ENCODE peak calls at places on chromosomes 16 and 17, in seven cellular contexts. One of them, this sample, is unnamed. For H3K36me3 and H3K27me3, the result is how much of the 10 kb centered on the place peaks cover.

GRCh38 chr17:18246880-18247612 is 11.5 kb downstream of the FLII start:
- DNase-seq in endothelial cell of umbilical vein: peak
- DNase-seq in naive thymus-derived CD4-positive, alpha-beta T cell: no peak
- DNase-seq in H7: peak
- DNase-seq in stomach: peak
- DNase-seq in keratinocyte: no peak
- DNase-seq in ascending aorta: no peak
- DNase-seq in this sample: peak

GRCh38 chr16:11632455-11632921 is 35.8 kb upstream of the SNN start:
- DNase-seq in endothelial cell of umbilical vein: peak
- DNase-seq in naive thymus-derived CD4-positive, alpha-beta T cell: no peak
- DNase-seq in H7: peak
- DNase-seq in stomach: no peak
- DNase-seq in keratinocyte: no peak
- DNase-seq in ascending aorta: no peak
- DNase-seq in this sample: peak

GRCh38 chr17:46732754-46733398 is 85.6 kb downstream of the WNT3 start:
- DNase-seq in endothelial cell of umbilical vein: no peak
- DNase-seq in naive thymus-derived CD4-positive, alpha-beta T cell: no peak
- DNase-seq in H7: peak
- DNase-seq in stomach: no peak
- DNase-seq in keratinocyte: no peak
- DNase-seq in ascending aorta: no peak
- DNase-seq in this sample: no peak

GRCh38 chr16:9364721-9365693 is 273.6 kb downstream of the HAPSTR1 start:
- DNase-seq in endothelial cell of umbilical vein: no peak
- DNase-seq in naive thymus-derived CD4-positive, alpha-beta T cell: no peak
- DNase-seq in H7: no peak
- DNase-seq in stomach: no peak
- DNase-seq in keratinocyte: no peak
- DNase-seq in ascending aorta: peak
- DNase-seq in this sample: peak

GRCh38 chr17:48753794-48754499 is 25.4 kb upstream of the HOXB13 start:
- DNase-seq in endothelial cell of umbilical vein: no peak
- DNase-seq in naive thymus-derived CD4-positive, alpha-beta T cell: no peak
- DNase-seq in H7: no peak
- DNase-seq in stomach: no peak
- DNase-seq in keratinocyte: no peak
- DNase-seq in ascending aorta: no peak
- DNase-seq in this sample: no peak

GRCh38 chr16:85451646-85452363 is 161.3 kb upstream of the GSE1 start:
- DNase-seq in endothelial cell of umbilical vein: no peak
- DNase-seq in naive thymus-derived CD4-positive, alpha-beta T cell: no peak
- DNase-seq in H7: no peak
- DNase-seq in stomach: no peak
- DNase-seq in keratinocyte: no peak
- DNase-seq in ascending aorta: no peak
- DNase-seq in this sample: no peak

GRCh38 chr17:79976451-79976850 is 59.2 kb downstream of the TBC1D16 start:
- DNase-seq in endothelial cell of umbilical vein: no peak
- DNase-seq in naive thymus-derived CD4-positive, alpha-beta T cell: no peak
- DNase-seq in H7: no peak
- DNase-seq in stomach: no peak
- DNase-seq in keratinocyte: no peak
- DNase-seq in ascending aorta: no peak
- DNase-seq in this sample: no peak

GRCh38 chr16:23597003-23597756 is 1.1 kb upstream of the NDUFAB1 start:
- DNase-seq in endothelial cell of umbilical vein: peak
- DNase-seq in naive thymus-derived CD4-positive, alpha-beta T cell: peak
- DNase-seq in H7: peak
- DNase-seq in stomach: no peak
- DNase-seq in keratinocyte: no peak
- DNase-seq in ascending aorta: no peak
- DNase-seq in this sample: peak

GRCh38 chr17:63571632-63572310 is 21.5 kb downstream of the DCAF7 start:
- DNase-seq in endothelial cell of umbilical vein: peak
- DNase-seq in naive thymus-derived CD4-positive, alpha-beta T cell: no peak
- DNase-seq in H7: no peak
- DNase-seq in stomach: no peak
- DNase-seq in keratinocyte: peak
- DNase-seq in ascending aorta: no peak
- DNase-seq in this sample: no peak

GRCh38 chr17:82120148-82120547 is 22.1 kb upstream of the FASN start:
- DNase-seq in endothelial cell of umbilical vein: no peak
- DNase-seq in naive thymus-derived CD4-positive, alpha-beta T cell: peak
- DNase-seq in H7: peak
- DNase-seq in stomach: no peak
- DNase-seq in keratinocyte: no peak
- DNase-seq in ascending aorta: no peak
- DNase-seq in this sample: no peak

GRCh38 chr17:37476431-37477130 is 13.1 kb upstream of the DUSP14 start:
- DNase-seq in endothelial cell of umbilical vein: peak
- DNase-seq in naive thymus-derived CD4-positive, alpha-beta T cell: no peak
- DNase-seq in H7: no peak
- DNase-seq in stomach: no peak
- DNase-seq in keratinocyte: no peak
- DNase-seq in ascending aorta: no peak
- DNase-seq in this sample: peak

GRCh38 chr17:65857713-65858112 is 296.3 kb upstream of the AXIN2 start:
- DNase-seq in endothelial cell of umbilical vein: no peak
- DNase-seq in naive thymus-derived CD4-positive, alpha-beta T cell: no peak
- DNase-seq in H7: no peak
- DNase-seq in stomach: no peak
- DNase-seq in keratinocyte: no peak
- DNase-seq in ascending aorta: no peak
- DNase-seq in this sample: no peak

GRCh38 chr17:42655528-42655927 is 3.6 kb upstream of the TUBG2 start:
- DNase-seq in endothelial cell of umbilical vein: no peak
- DNase-seq in naive thymus-derived CD4-positive, alpha-beta T cell: no peak
- DNase-seq in H7: no peak
- DNase-seq in stomach: no peak
- DNase-seq in keratinocyte: no peak
- DNase-seq in ascending aorta: no peak
- DNase-seq in this sample: no peak

GRCh38 chr16:87685405-87685755 is 80.4 kb downstream of the KLHDC4 start:
- DNase-seq in endothelial cell of umbilical vein: no peak
- DNase-seq in naive thymus-derived CD4-positive, alpha-beta T cell: no peak
- DNase-seq in H7: no peak
- DNase-seq in stomach: no peak
- DNase-seq in keratinocyte: no peak
- DNase-seq in ascending aorta: no peak
- DNase-seq in this sample: no peak

GRCh38 chr16:57824880-57825279 is 22.6 kb upstream of the KIFC3 start:
- DNase-seq in endothelial cell of umbilical vein: no peak
- DNase-seq in naive thymus-derived CD4-positive, alpha-beta T cell: no peak
- DNase-seq in H7: no peak
- DNase-seq in stomach: no peak
- DNase-seq in keratinocyte: no peak
- DNase-seq in ascending aorta: no peak
- DNase-seq in this sample: peak

GRCh38 chr17:48513653-48514482 is 16.9 kb downstream of the HOXB1 start:
- DNase-seq in endothelial cell of umbilical vein: no peak
- DNase-seq in naive thymus-derived CD4-positive, alpha-beta T cell: no peak
- DNase-seq in H7: no peak
- DNase-seq in stomach: no peak
- DNase-seq in keratinocyte: no peak
- DNase-seq in ascending aorta: no peak
- DNase-seq in this sample: peak

GRCh38 chr16:30875881-30876791 is 17.7 kb downstream of the BCL7C start:
- DNase-seq in endothelial cell of umbilical vein: no peak
- DNase-seq in naive thymus-derived CD4-positive, alpha-beta T cell: peak
- DNase-seq in H7: peak
- DNase-seq in stomach: no peak
- DNase-seq in keratinocyte: no peak
- DNase-seq in ascending aorta: no peak
- DNase-seq in this sample: no peak

DNA sequence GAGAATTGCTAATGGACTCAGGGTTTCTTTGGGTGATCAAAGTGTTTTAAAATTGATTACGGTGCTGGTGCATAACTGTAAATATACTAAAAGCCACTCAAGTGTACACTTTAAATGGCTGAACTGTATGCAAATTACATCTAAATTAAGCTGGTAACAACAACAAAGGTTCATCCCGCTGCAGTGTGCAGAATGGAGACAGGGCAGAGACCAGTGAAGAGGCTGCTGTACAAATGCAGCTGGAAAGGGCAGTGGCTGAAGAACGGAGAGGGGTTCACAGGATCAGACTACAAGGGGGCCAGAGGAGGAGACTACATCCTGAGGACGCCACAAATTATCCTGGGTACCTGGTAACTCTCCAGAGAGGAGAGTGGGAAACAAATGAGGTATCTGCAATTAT is 9.0 kb upstream of the ITGAE start:
- DNase-seq in endothelial cell of umbilical vein: no peak
- DNase-seq in naive thymus-derived CD4-positive, alpha-beta T cell: no peak
- DNase-seq in H7: no peak
- DNase-seq in stomach: no peak
- DNase-seq in keratinocyte: no peak
- DNase-seq in ascending aorta: no peak
- DNase-seq in this sample: no peak
- H3K36me3 ChIP-seq in endothelial cell of umbilical vein: under half
- H3K36me3 ChIP-seq in naive thymus-derived CD4-positive, alpha-beta T cell: under half
- H3K36me3 ChIP-seq in H7: under half
- H3K36me3 ChIP-seq in stomach: half or more
- H3K36me3 ChIP-seq in keratinocyte: under half
- H3K36me3 ChIP-seq in ascending aorta: half or more
- H3K36me3 ChIP-seq in this sample: under half

DNA sequence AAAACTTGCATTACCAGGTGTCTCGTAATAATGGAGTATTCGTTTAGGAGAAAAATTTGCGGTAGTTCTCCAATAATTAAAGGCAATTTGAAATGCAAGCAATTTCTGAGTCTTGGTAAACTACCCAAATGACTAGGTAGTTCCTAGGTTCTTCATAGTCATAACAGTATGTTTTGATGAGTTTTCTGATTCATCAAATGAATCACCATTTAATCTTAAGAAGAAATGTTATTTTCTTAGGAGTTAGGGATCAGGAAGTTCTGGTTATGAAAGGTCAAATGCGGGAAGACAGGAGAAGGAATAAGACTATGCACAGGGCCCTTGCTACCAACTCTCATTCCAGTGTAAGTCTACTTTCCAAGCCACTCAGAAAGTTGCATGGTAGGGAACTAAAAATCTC is 221.5 kb upstream of the SOX9 start:
- DNase-seq in endothelial cell of umbilical vein: no peak
- DNase-seq in naive thymus-derived CD4-positive, alpha-beta T cell: no peak
- DNase-seq in H7: no peak
- DNase-seq in stomach: no peak
- DNase-seq in keratinocyte: no peak
- DNase-seq in ascending aorta: no peak
- DNase-seq in this sample: no peak
- H3K27me3 ChIP-seq in endothelial cell of umbilical vein: under half
- H3K27me3 ChIP-seq in naive thymus-derived CD4-positive, alpha-beta T cell: under half
- H3K27me3 ChIP-seq in H7: under half
- H3K27me3 ChIP-seq in stomach: under half
- H3K27me3 ChIP-seq in keratinocyte: under half
- H3K27me3 ChIP-seq in ascending aorta: under half
- H3K27me3 ChIP-seq in this sample: under half

GRCh38 chr16:35207059-35207999 is 1747.9 kb downstream of the TP53TG3F start:
- DNase-seq in endothelial cell of umbilical vein: no peak
- DNase-seq in naive thymus-derived CD4-positive, alpha-beta T cell: no peak
- DNase-seq in H7: no peak
- DNase-seq in stomach: no peak
- DNase-seq in keratinocyte: no peak
- DNase-seq in ascending aorta: no peak
- DNase-seq in this sample: no peak
- H3K36me3 ChIP-seq in endothelial cell of umbilical vein: under half
- H3K36me3 ChIP-seq in naive thymus-derived CD4-positive, alpha-beta T cell: under half
- H3K36me3 ChIP-seq in H7: under half
- H3K36me3 ChIP-seq in stomach: under half
- H3K36me3 ChIP-seq in keratinocyte: under half
- H3K36me3 ChIP-seq in ascending aorta: under half
- H3K36me3 ChIP-seq in this sample: under half

GRCh38 chr17:39667262-39668140 is 752 bp upstream of the PNMT start:
- DNase-seq in endothelial cell of umbilical vein: no peak
- DNase-seq in naive thymus-derived CD4-positive, alpha-beta T cell: no peak
- DNase-seq in H7: peak
- DNase-seq in stomach: peak
- DNase-seq in keratinocyte: no peak
- DNase-seq in ascending aorta: no peak
- DNase-seq in this sample: no peak
- H3K27me3 ChIP-seq in endothelial cell of umbilical vein: under half
- H3K27me3 ChIP-seq in naive thymus-derived CD4-positive, alpha-beta T cell: under half
- H3K27me3 ChIP-seq in H7: under half
- H3K27me3 ChIP-seq in stomach: half or more
- H3K27me3 ChIP-seq in keratinocyte: under half
- H3K27me3 ChIP-seq in ascending aorta: under half
- H3K27me3 ChIP-seq in this sample: under half

GRCh38 chr17:2302740-2303277 is 776 bp downstream of the SMG6 start:
- DNase-seq in endothelial cell of umbilical vein: no peak
- DNase-seq in naive thymus-derived CD4-positive, alpha-beta T cell: no peak
- DNase-seq in H7: peak
- DNase-seq in stomach: no peak
- DNase-seq in keratinocyte: no peak
- DNase-seq in ascending aorta: no peak
- DNase-seq in this sample: no peak

GRCh38 chr17:2295575-2295974 is 8.0 kb downstream of the SMG6 start:
- DNase-seq in endothelial cell of umbilical vein: no peak
- DNase-seq in naive thymus-derived CD4-positive, alpha-beta T cell: no peak
- DNase-seq in H7: no peak
- DNase-seq in stomach: no peak
- DNase-seq in keratinocyte: no peak
- DNase-seq in ascending aorta: no peak
- DNase-seq in this sample: no peak

GRCh38 chr17:2299756-2300155 is 3.8 kb downstream of the SMG6 start:
- DNase-seq in endothelial cell of umbilical vein: no peak
- DNase-seq in naive thymus-derived CD4-positive, alpha-beta T cell: no peak
- DNase-seq in H7: no peak
- DNase-seq in stomach: no peak
- DNase-seq in keratinocyte: no peak
- DNase-seq in ascending aorta: no peak
- DNase-seq in this sample: no peak

GRCh38 chr17:2297023-2297422 is 6.6 kb downstream of the SMG6 start:
- DNase-seq in endothelial cell of umbilical vein: no peak
- DNase-seq in naive thymus-derived CD4-positive, alpha-beta T cell: no peak
- DNase-seq in H7: no peak
- DNase-seq in stomach: no peak
- DNase-seq in keratinocyte: no peak
- DNase-seq in ascending aorta: no peak
- DNase-seq in this sample: no peak

GRCh38 chr17:2299136-2299535 is 4.4 kb downstream of the SMG6 start:
- DNase-seq in endothelial cell of umbilical vein: no peak
- DNase-seq in naive thymus-derived CD4-positive, alpha-beta T cell: no peak
- DNase-seq in H7: no peak
- DNase-seq in stomach: no peak
- DNase-seq in keratinocyte: no peak
- DNase-seq in ascending aorta: no peak
- DNase-seq in this sample: no peak
- H3K36me3 ChIP-seq in endothelial cell of umbilical vein: under half
- H3K36me3 ChIP-seq in naive thymus-derived CD4-positive, alpha-beta T cell: under half
- H3K36me3 ChIP-seq in H7: under half
- H3K36me3 ChIP-seq in stomach: half or more
- H3K36me3 ChIP-seq in keratinocyte: under half
- H3K36me3 ChIP-seq in ascending aorta: half or more
- H3K36me3 ChIP-seq in this sample: under half

DNA sequence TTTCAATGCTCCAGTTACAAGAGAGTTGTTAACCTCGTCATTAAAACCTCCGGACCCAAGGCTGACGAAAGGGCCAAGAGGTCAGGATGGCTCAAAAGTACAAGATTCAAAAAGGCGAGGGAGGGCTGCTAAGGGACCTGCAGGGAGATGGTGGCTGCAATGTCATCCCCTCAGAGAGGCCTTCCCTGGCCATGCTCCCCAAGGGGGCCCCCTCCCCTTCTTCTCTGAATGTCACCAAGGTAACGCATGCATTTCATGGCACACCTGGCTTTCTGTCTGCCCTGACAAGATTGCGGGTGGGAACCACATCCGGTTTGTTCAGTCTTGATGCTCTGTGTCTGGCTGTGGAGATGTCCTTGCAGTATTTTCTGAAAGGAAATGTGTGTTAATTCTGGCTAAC is 89.9 kb downstream of the C16orf78 start:
- DNase-seq in endothelial cell of umbilical vein: no peak
- DNase-seq in naive thymus-derived CD4-positive, alpha-beta T cell: peak
- DNase-seq in H7: peak
- DNase-seq in stomach: peak
- DNase-seq in keratinocyte: no peak
- DNase-seq in ascending aorta: no peak
- DNase-seq in this sample: no peak
- H3K27me3 ChIP-seq in endothelial cell of umbilical vein: under half
- H3K27me3 ChIP-seq in naive thymus-derived CD4-positive, alpha-beta T cell: under half
- H3K27me3 ChIP-seq in H7: under half
- H3K27me3 ChIP-seq in stomach: half or more
- H3K27me3 ChIP-seq in keratinocyte: under half
- H3K27me3 ChIP-seq in ascending aorta: under half
- H3K27me3 ChIP-seq in this sample: under half